ENCODE peak calls at places on chromosome 10, in five cellular contexts. One of them, this sample, is unnamed.

GRCh38 chr10:32971536-32972091 is 13.6 kb upstream of the ITGB1 start:
- DNase-seq in coronary artery: no peak
- DNase-seq in PC-9: no peak
- DNase-seq in body of pancreas: peak; percentile 35
- DNase-seq in IMR-90: no peak
- DNase-seq in this sample: no peak

GRCh38 chr10:99667108-99667751 is 7.9 kb downstream of the ENTPD7 start:
- DNase-seq in IMR-90: peak; percentile 92
- DNase-seq in PC-9: peak; percentile 9
- DNase-seq in body of pancreas: no peak
- DNase-seq in coronary artery: no peak
- DNase-seq in this sample: no peak

GRCh38 chr10:34049887-34050286 is 715.4 kb upstream of the NRP1 start:
- DNase-seq in PC-9: peak; percentile 20
- DNase-seq in IMR-90: peak; percentile 82
- DNase-seq in coronary artery: peak; percentile 14
- DNase-seq in body of pancreas: no peak
- DNase-seq in this sample: no peak

GRCh38 chr10:91519899-91520514 is 109.9 kb downstream of the HECTD2 start:
- DNase-seq in coronary artery: no peak
- DNase-seq in PC-9: no peak
- DNase-seq in body of pancreas: peak; percentile 22
- DNase-seq in IMR-90: no peak
- DNase-seq in this sample: no peak

GRCh38 chr10:130696870-130697269 is 560.7 kb downstream of the GLRX3 start:
- DNase-seq in coronary artery: no peak
- DNase-seq in IMR-90: no peak
- DNase-seq in PC-9: no peak
- DNase-seq in body of pancreas: no peak
- DNase-seq in this sample: no peak

GRCh38 chr10:46247808-46248569 is 38.8 kb upstream of the ANTXRL start:
- DNase-seq in IMR-90: no peak
- DNase-seq in body of pancreas: peak; percentile 45
- DNase-seq in PC-9: no peak
- DNase-seq in coronary artery: peak; percentile 65
- DNase-seq in this sample: no peak

GRCh38 chr10:123026266-123026665 is 17.5 kb downstream of the ACADSB start:
- DNase-seq in coronary artery: no peak
- DNase-seq in body of pancreas: no peak
- DNase-seq in IMR-90: no peak
- DNase-seq in PC-9: no peak
- DNase-seq in this sample: no peak

GRCh38 chr10:129768437-129769355 is 195.4 kb downstream of the EBF3 start:
- DNase-seq in PC-9: no peak
- DNase-seq in IMR-90: no peak
- DNase-seq in body of pancreas: peak; percentile 7
- DNase-seq in coronary artery: peak; percentile 46
- DNase-seq in this sample: no peak

GRCh38 chr10:29736325-29737208 is 101.8 kb upstream of the SVIL start:
- DNase-seq in PC-9: peak; percentile 75
- DNase-seq in body of pancreas: peak; percentile 73
- DNase-seq in coronary artery: peak; percentile 85
- DNase-seq in IMR-90: peak; percentile 55
- DNase-seq in this sample: peak; percentile 49

GRCh38 chr10:35572583-35572982 is 32.6 kb upstream of the GJD4 start:
- DNase-seq in body of pancreas: no peak
- DNase-seq in PC-9: no peak
- DNase-seq in IMR-90: peak; percentile 34
- DNase-seq in coronary artery: no peak
- DNase-seq in this sample: no peak

GRCh38 chr10:121104476-121105111 is 253.4 kb downstream of the WDR11 start:
- DNase-seq in PC-9: no peak
- DNase-seq in coronary artery: no peak
- DNase-seq in body of pancreas: no peak
- DNase-seq in IMR-90: no peak
- DNase-seq in this sample: no peak

GRCh38 chr10:105644978-105645377 is 1003.9 kb downstream of the SORCS3 start:
- DNase-seq in body of pancreas: no peak
- DNase-seq in PC-9: no peak
- DNase-seq in IMR-90: no peak
- DNase-seq in coronary artery: no peak
- DNase-seq in this sample: no peak

GRCh38 chr10:49271346-49271745 is 27.6 kb upstream of the C10orf71 start:
- DNase-seq in coronary artery: no peak
- DNase-seq in IMR-90: no peak
- DNase-seq in PC-9: no peak
- DNase-seq in body of pancreas: no peak
- DNase-seq in this sample: no peak

GRCh38 chr10:17216217-17216900 is 11.7 kb upstream of the VIM start:
- DNase-seq in body of pancreas: no peak
- DNase-seq in coronary artery: peak; percentile 85
- DNase-seq in IMR-90: peak; percentile 98
- DNase-seq in PC-9: peak; percentile 29
- DNase-seq in this sample: peak; percentile 72

GRCh38 chr10:110273474-110273873 is 31.2 kb downstream of the SMNDC1 start:
- DNase-seq in body of pancreas: peak; percentile 41
- DNase-seq in coronary artery: peak; percentile 77
- DNase-seq in PC-9: peak; percentile 4
- DNase-seq in IMR-90: peak; percentile 90
- DNase-seq in this sample: peak; percentile 15

GRCh38 chr10:58414270-58415041 is 29.2 kb downstream of the TFAM start:
- DNase-seq in IMR-90: peak; percentile 80
- DNase-seq in body of pancreas: no peak
- DNase-seq in PC-9: no peak
- DNase-seq in coronary artery: no peak
- DNase-seq in this sample: no peak

GRCh38 chr10:129959544-129960492 is 4.3 kb downstream of the EBF3 start:
- DNase-seq in coronary artery: peak; percentile 69
- DNase-seq in PC-9: no peak
- DNase-seq in body of pancreas: no peak
- DNase-seq in IMR-90: no peak
- DNase-seq in this sample: no peak

GRCh38 chr10:72162978-72163377 is 52.8 kb upstream of the ANAPC16 start:
- DNase-seq in coronary artery: no peak
- DNase-seq in body of pancreas: no peak
- DNase-seq in PC-9: no peak
- DNase-seq in IMR-90: peak; percentile 74
- DNase-seq in this sample: no peak

GRCh38 chr10:31353574-31353973 is 34.6 kb downstream of the ZEB1 start:
- DNase-seq in IMR-90: peak; percentile 76
- DNase-seq in PC-9: peak; percentile 31
- DNase-seq in body of pancreas: no peak
- DNase-seq in coronary artery: no peak
- DNase-seq in this sample: peak; percentile 61

GRCh38 chr10:102628451-102628911 is 15.8 kb upstream of the TRIM8 start:
- DNase-seq in body of pancreas: peak; percentile 37
- DNase-seq in PC-9: peak; percentile 66
- DNase-seq in IMR-90: no peak
- DNase-seq in coronary artery: no peak
- DNase-seq in this sample: no peak
- TF ChIP-seq CTCF in body of pancreas: no peak
- TF ChIP-seq CTCF in PC-9: no peak
- TF ChIP-seq CTCF in IMR-90: peak; percentile 18
- TF ChIP-seq CTCF in coronary artery: no peak
- TF ChIP-seq CTCF in this sample: no peak

DNA sequence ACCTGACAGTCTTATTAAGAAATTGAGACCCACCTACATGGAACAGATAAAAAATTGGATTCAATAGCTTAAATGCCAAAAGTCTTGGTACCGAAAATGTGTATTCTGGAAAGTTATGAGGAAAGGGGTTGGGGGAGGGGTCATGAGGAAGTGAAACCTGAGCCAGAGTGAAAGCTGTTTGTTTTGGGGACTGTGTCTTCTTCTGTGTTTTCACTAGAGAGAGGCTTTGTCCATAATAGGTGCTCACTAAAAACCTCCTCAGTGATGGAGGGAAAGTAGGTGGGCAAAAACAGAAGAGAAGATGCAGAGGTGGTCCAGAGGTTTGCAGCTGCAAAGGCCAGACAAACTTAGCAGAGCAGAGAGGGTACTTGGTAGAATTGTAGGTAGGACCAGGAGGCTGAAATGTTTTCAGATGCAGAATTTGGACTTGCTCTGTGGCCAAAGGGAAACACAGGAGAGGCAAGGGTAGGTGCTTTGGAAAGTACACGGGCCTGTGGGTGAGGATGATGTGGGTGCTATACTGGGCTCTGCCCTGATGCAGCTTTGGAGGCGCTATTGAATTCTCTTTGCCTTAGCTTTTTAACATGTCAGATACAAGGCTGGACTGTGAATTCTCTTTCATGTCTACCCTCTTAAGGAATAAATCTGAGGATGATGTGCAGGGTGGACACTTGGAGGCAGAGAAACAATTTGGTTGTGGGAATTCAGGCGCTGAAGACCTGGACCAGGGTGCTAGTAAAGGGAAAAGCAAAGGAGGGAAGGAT is 254.6 kb downstream of the PTEN start:
- DNase-seq in IMR-90: no peak
- DNase-seq in coronary artery: no peak
- DNase-seq in PC-9: no peak
- DNase-seq in body of pancreas: no peak
- DNase-seq in this sample: no peak
- TF ChIP-seq CTCF in IMR-90: no peak
- TF ChIP-seq CTCF in coronary artery: no peak
- TF ChIP-seq CTCF in PC-9: no peak
- TF ChIP-seq CTCF in body of pancreas: peak; percentile 8
- TF ChIP-seq CTCF in this sample: peak; percentile 33

DNA sequence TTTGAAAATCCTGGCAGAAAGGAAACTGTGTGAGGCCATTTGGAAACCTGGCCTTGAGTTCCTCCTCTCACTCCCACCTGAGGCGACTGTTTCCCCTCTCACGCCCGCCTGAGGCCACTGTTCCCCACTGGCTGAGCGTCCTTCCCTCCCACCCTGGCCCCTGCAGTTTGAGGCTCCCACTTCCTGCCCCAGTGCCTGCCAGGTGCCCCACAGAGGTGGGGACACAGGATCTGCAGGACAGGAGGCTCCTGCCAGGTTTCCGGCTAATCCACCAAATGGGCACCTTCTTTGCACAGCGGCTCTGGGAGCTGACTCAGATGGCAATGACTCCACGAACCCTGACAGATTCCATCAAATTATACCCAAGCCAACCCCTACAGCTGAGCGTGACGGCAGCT is 24.3 kb upstream of the LARP4B start:
- DNase-seq in body of pancreas: no peak
- DNase-seq in IMR-90: no peak
- DNase-seq in coronary artery: no peak
- DNase-seq in PC-9: no peak
- DNase-seq in this sample: no peak
- TF ChIP-seq CTCF in body of pancreas: no peak
- TF ChIP-seq CTCF in IMR-90: no peak
- TF ChIP-seq CTCF in coronary artery: no peak
- TF ChIP-seq CTCF in PC-9: no peak
- TF ChIP-seq CTCF in this sample: no peak

DNA sequence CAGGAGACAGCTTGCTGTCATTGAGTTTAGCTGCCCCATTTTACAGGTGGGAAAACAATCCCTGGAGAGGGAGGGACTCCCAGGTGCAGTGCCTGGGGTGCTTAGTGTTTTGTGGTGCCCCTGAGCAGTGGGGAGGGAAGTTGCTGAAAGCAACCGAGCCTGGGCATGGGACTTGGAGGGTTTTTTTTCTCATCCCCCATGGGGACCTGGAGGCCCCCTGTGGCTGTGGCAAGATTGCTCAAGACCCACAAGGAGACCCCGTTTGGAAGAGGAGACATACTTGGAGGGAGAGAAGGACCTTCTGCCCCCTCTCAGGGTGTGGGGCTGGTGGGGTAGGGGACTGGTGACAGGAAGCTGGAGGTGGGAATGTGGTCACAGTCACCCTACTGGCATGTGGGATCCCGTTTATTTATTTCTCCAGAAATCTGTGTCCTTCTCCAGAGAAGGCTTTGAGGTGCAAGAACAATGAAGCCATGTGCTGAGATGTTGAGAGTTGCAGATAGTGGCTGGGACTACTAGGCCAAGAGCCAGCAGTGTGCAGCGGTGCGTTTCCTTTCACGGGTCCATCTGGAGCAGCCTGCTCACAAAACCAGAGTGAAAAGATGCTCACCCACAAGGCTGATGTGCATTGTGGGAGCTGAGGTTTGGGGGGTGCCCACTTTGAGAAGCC is 21.5 kb downstream of the ZMIZ1 start:
- DNase-seq in PC-9: peak; percentile 53
- DNase-seq in IMR-90: peak; percentile 57
- DNase-seq in body of pancreas: no peak
- DNase-seq in coronary artery: no peak
- DNase-seq in this sample: no peak
- TF ChIP-seq CTCF in PC-9: no peak
- TF ChIP-seq CTCF in IMR-90: no peak
- TF ChIP-seq CTCF in body of pancreas: no peak
- TF ChIP-seq CTCF in coronary artery: no peak
- TF ChIP-seq CTCF in this sample: no peak

GRCh38 chr10:116715839-116716377 is 26.5 kb downstream of the HSPA12A start:
- DNase-seq in coronary artery: no peak
- DNase-seq in body of pancreas: no peak
- DNase-seq in IMR-90: no peak
- DNase-seq in PC-9: no peak
- DNase-seq in this sample: no peak

GRCh38 chr10:116715396-116715795 is 27.0 kb downstream of the HSPA12A start:
- DNase-seq in body of pancreas: no peak
- DNase-seq in IMR-90: no peak
- DNase-seq in coronary artery: no peak
- DNase-seq in PC-9: no peak
- DNase-seq in this sample: no peak

GRCh38 chr10:116716381-116716780 is 26.0 kb downstream of the HSPA12A start:
- DNase-seq in coronary artery: no peak
- DNase-seq in body of pancreas: no peak
- DNase-seq in IMR-90: no peak
- DNase-seq in PC-9: no peak
- DNase-seq in this sample: no peak

GRCh38 chr10:116712499-116712898 is 29.9 kb downstream of the HSPA12A start:
- DNase-seq in PC-9: no peak
- DNase-seq in body of pancreas: no peak
- DNase-seq in coronary artery: no peak
- DNase-seq in IMR-90: peak; percentile 15
- DNase-seq in this sample: no peak

GRCh38 chr10:116713846-116714245 is 28.5 kb downstream of the HSPA12A start:
- DNase-seq in coronary artery: no peak
- DNase-seq in body of pancreas: no peak
- DNase-seq in PC-9: no peak
- DNase-seq in IMR-90: no peak
- DNase-seq in this sample: no peak
- TF ChIP-seq CTCF in coronary artery: no peak
- TF ChIP-seq CTCF in body of pancreas: no peak
- TF ChIP-seq CTCF in PC-9: no peak
- TF ChIP-seq CTCF in IMR-90: no peak
- TF ChIP-seq CTCF in this sample: no peak

DNA sequence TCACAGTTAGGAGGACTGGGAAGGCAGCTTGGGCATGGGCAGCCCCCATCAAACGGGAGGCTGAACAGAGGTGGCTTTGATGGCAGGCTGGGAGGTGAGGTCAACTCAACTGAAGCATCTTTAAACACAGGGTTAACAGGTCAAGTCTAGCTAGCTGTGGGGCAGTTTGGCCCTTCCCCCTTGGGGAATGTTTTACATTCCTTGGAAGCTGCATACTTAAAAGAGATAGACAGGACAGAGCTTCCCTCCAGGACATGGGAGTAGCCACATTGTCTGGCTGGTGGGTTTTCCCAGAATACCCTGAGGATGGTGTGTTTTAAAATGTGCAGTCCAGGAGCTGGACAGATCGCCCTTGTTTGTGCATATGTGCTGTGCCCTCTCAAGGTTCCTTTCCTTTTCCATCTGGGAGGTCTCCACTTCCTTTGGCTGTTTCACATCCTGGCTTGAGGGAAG is 6.8 kb upstream of the RASSF4 start:
- DNase-seq in body of pancreas: peak; percentile 4
- DNase-seq in coronary artery: peak; percentile 47
- DNase-seq in PC-9: no peak
- DNase-seq in IMR-90: no peak
- DNase-seq in this sample: no peak
- TF ChIP-seq CTCF in body of pancreas: no peak
- TF ChIP-seq CTCF in coronary artery: no peak
- TF ChIP-seq CTCF in PC-9: no peak
- TF ChIP-seq CTCF in IMR-90: no peak
- TF ChIP-seq CTCF in this sample: no peak